ENCODE peak calls at places on chromosomes 11 and 22, in six cellular contexts. One of them, this sample, is unnamed.

GRCh38 chr11:44574620-44575287 is 9.3 kb downstream of the CD82 start:
- DNase-seq in transverse colon: no peak
- DNase-seq in A549: no peak
- DNase-seq in suprapubic skin: no peak
- DNase-seq in SK-N-SH: peak
- DNase-seq in K562: no peak
- DNase-seq in this sample: no peak

GRCh38 chr11:46272816-46273427 is 4.5 kb upstream of the CREB3L1 start:
- DNase-seq in transverse colon: peak
- DNase-seq in A549: no peak
- DNase-seq in suprapubic skin: no peak
- DNase-seq in SK-N-SH: no peak
- DNase-seq in K562: peak
- DNase-seq in this sample: peak

GRCh38 chr22:26763633-26764295 is 106.4 kb downstream of the MIAT start:
- DNase-seq in transverse colon: no peak
- DNase-seq in A549: peak
- DNase-seq in suprapubic skin: no peak
- DNase-seq in SK-N-SH: no peak
- DNase-seq in K562: no peak
- DNase-seq in this sample: peak

GRCh38 chr11:125241104-125241503 is 76.6 kb downstream of the PKNOX2 start:
- DNase-seq in transverse colon: no peak
- DNase-seq in A549: no peak
- DNase-seq in suprapubic skin: no peak
- DNase-seq in SK-N-SH: no peak
- DNase-seq in K562: peak
- DNase-seq in this sample: no peak

GRCh38 chr11:45543808-45544422 is 121.5 kb downstream of the CHST1 start:
- DNase-seq in transverse colon: no peak
- DNase-seq in A549: no peak
- DNase-seq in suprapubic skin: no peak
- DNase-seq in SK-N-SH: no peak
- DNase-seq in K562: peak
- DNase-seq in this sample: no peak

GRCh38 chr22:20565079-20565734 is 57.8 kb downstream of the MED15 start:
- DNase-seq in transverse colon: no peak
- DNase-seq in A549: no peak
- DNase-seq in suprapubic skin: peak
- DNase-seq in SK-N-SH: no peak
- DNase-seq in K562: no peak
- DNase-seq in this sample: no peak

GRCh38 chr11:43124272-43124920 is 187.4 kb upstream of the API5 start:
- DNase-seq in transverse colon: no peak
- DNase-seq in A549: no peak
- DNase-seq in suprapubic skin: no peak
- DNase-seq in SK-N-SH: no peak
- DNase-seq in K562: no peak
- DNase-seq in this sample: no peak

GRCh38 chr22:26713823-26714449 is 56.5 kb downstream of the MIAT start:
- DNase-seq in transverse colon: no peak
- DNase-seq in A549: no peak
- DNase-seq in suprapubic skin: no peak
- DNase-seq in SK-N-SH: no peak
- DNase-seq in K562: no peak
- DNase-seq in this sample: no peak

GRCh38 chr11:69394902-69395690 is 86.4 kb upstream of the LINC01488 start:
- DNase-seq in transverse colon: no peak
- DNase-seq in A549: no peak
- DNase-seq in suprapubic skin: no peak
- DNase-seq in SK-N-SH: no peak
- DNase-seq in K562: no peak
- DNase-seq in this sample: no peak

GRCh38 chr11:69433741-69434140 is 47.7 kb upstream of the LINC01488 start:
- DNase-seq in transverse colon: no peak
- DNase-seq in A549: no peak
- DNase-seq in suprapubic skin: no peak
- DNase-seq in SK-N-SH: no peak
- DNase-seq in K562: no peak
- DNase-seq in this sample: no peak

GRCh38 chr11:30392221-30392784 is 69.4 kb downstream of the ARL14EP start:
- DNase-seq in transverse colon: no peak
- DNase-seq in A549: no peak
- DNase-seq in suprapubic skin: no peak
- DNase-seq in SK-N-SH: no peak
- DNase-seq in K562: no peak
- DNase-seq in this sample: no peak

GRCh38 chr11:860238-861104 is 17.8 kb downstream of the TSPAN4 start:
- DNase-seq in transverse colon: no peak
- DNase-seq in A549: no peak
- DNase-seq in suprapubic skin: no peak
- DNase-seq in SK-N-SH: no peak
- DNase-seq in K562: no peak
- DNase-seq in this sample: no peak

GRCh38 chr22:42803454-42803853 is 53.6 kb downstream of the ARFGAP3 start:
- DNase-seq in transverse colon: no peak
- DNase-seq in A549: no peak
- DNase-seq in suprapubic skin: no peak
- DNase-seq in SK-N-SH: peak
- DNase-seq in K562: no peak
- DNase-seq in this sample: no peak

GRCh38 chr22:42807185-42807584 is 49.9 kb downstream of the ARFGAP3 start:
- DNase-seq in transverse colon: no peak
- DNase-seq in A549: no peak
- DNase-seq in suprapubic skin: no peak
- DNase-seq in SK-N-SH: no peak
- DNase-seq in K562: no peak
- DNase-seq in this sample: no peak

GRCh38 chr22:42808516-42808915 is 48.6 kb downstream of the ARFGAP3 start:
- DNase-seq in transverse colon: no peak
- DNase-seq in A549: no peak
- DNase-seq in suprapubic skin: no peak
- DNase-seq in SK-N-SH: no peak
- DNase-seq in K562: no peak
- DNase-seq in this sample: no peak

GRCh38 chr22:42805998-42806481 is 51.0 kb downstream of the ARFGAP3 start:
- DNase-seq in transverse colon: no peak
- DNase-seq in A549: no peak
- DNase-seq in suprapubic skin: no peak
- DNase-seq in SK-N-SH: no peak
- DNase-seq in K562: no peak
- DNase-seq in this sample: no peak

GRCh38 chr22:42805016-42805997 is 51.8 kb downstream of the ARFGAP3 start:
- DNase-seq in transverse colon: no peak
- DNase-seq in A549: no peak
- DNase-seq in suprapubic skin: no peak
- DNase-seq in SK-N-SH: peak
- DNase-seq in K562: no peak
- DNase-seq in this sample: no peak
- TF ChIP-seq EP300 in transverse colon: no peak
- TF ChIP-seq EP300 in A549: no peak
- TF ChIP-seq EP300 in suprapubic skin: no peak
- TF ChIP-seq EP300 in SK-N-SH: no peak
- TF ChIP-seq EP300 in K562: no peak
- TF ChIP-seq EP300 in this sample: no peak

GRCh38 chr22:40107756-40108437 is 69.8 kb upstream of the TNRC6B start:
- DNase-seq in transverse colon: peak
- DNase-seq in A549: no peak
- DNase-seq in suprapubic skin: no peak
- DNase-seq in SK-N-SH: no peak
- DNase-seq in K562: no peak
- DNase-seq in this sample: no peak
- TF ChIP-seq CTCF in transverse colon: no peak
- TF ChIP-seq CTCF in A549: no peak
- TF ChIP-seq CTCF in suprapubic skin: no peak
- TF ChIP-seq CTCF in SK-N-SH: no peak
- TF ChIP-seq CTCF in K562: no peak
- TF ChIP-seq CTCF in this sample: no peak

DNA sequence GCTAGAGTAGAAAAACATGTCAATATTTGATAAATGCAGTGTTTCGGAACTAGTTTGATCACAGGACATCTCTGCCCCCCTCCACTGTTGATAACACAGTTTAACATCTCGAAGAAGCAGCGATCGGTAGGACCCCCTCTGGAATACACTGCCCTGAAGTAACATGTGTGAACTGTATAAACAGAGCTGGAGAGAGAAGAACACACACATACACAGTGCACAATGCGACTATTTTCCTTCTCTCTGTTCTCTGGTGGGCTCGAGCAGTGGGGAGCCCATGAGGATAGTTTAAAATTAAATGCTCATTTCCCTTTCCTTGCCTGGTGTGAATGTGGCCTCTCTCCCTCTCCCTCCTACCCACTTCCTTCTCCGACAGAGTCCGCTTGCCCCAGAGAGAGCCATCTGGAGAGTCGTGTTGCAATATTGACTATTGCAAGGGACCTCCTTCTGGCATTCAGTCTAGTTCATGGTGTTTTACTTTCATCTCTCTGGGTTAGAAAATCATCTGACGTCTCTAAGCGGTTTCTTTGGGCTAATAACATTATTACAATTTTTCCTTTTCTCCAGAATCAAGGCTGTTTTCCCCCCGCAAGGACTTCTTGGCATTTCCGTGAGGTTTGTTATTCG is 51.6 kb upstream of the BARX2 start:
- DNase-seq in transverse colon: peak
- DNase-seq in A549: peak
- DNase-seq in suprapubic skin: peak
- DNase-seq in SK-N-SH: no peak
- DNase-seq in K562: no peak
- DNase-seq in this sample: no peak
- H3K27ac ChIP-seq in transverse colon: peak
- H3K27ac ChIP-seq in A549: peak
- H3K27ac ChIP-seq in suprapubic skin: peak
- H3K27ac ChIP-seq in SK-N-SH: no peak
- H3K27ac ChIP-seq in K562: no peak
- H3K27ac ChIP-seq in this sample: no peak

GRCh38 chr22:36156119-36156514 is 4.4 kb downstream of the APOL3 start:
- DNase-seq in transverse colon: no peak
- DNase-seq in A549: no peak
- DNase-seq in suprapubic skin: no peak
- DNase-seq in SK-N-SH: no peak
- DNase-seq in K562: no peak
- DNase-seq in this sample: no peak

GRCh38 chr22:36153756-36154155 is 6.8 kb downstream of the APOL3 start:
- DNase-seq in transverse colon: no peak
- DNase-seq in A549: no peak
- DNase-seq in suprapubic skin: no peak
- DNase-seq in SK-N-SH: no peak
- DNase-seq in K562: no peak
- DNase-seq in this sample: no peak

GRCh38 chr22:36155702-36156101 is 4.9 kb downstream of the APOL3 start:
- DNase-seq in transverse colon: peak
- DNase-seq in A549: no peak
- DNase-seq in suprapubic skin: peak
- DNase-seq in SK-N-SH: no peak
- DNase-seq in K562: peak
- DNase-seq in this sample: peak

GRCh38 chr22:36160499-36160942 is at the start of gene APOL3:
- DNase-seq in transverse colon: peak
- DNase-seq in A549: no peak
- DNase-seq in suprapubic skin: peak
- DNase-seq in SK-N-SH: no peak
- DNase-seq in K562: no peak
- DNase-seq in this sample: peak

GRCh38 chr22:36156515-36157419 is 3.8 kb downstream of the APOL3 start:
- DNase-seq in transverse colon: peak
- DNase-seq in A549: no peak
- DNase-seq in suprapubic skin: peak
- DNase-seq in SK-N-SH: no peak
- DNase-seq in K562: peak
- DNase-seq in this sample: peak
- TF ChIP-seq EP300 in transverse colon: peak
- TF ChIP-seq EP300 in A549: no peak
- TF ChIP-seq EP300 in suprapubic skin: no peak
- TF ChIP-seq EP300 in SK-N-SH: no peak
- TF ChIP-seq EP300 in K562: no peak
- TF ChIP-seq EP300 in this sample: peak

DNA sequence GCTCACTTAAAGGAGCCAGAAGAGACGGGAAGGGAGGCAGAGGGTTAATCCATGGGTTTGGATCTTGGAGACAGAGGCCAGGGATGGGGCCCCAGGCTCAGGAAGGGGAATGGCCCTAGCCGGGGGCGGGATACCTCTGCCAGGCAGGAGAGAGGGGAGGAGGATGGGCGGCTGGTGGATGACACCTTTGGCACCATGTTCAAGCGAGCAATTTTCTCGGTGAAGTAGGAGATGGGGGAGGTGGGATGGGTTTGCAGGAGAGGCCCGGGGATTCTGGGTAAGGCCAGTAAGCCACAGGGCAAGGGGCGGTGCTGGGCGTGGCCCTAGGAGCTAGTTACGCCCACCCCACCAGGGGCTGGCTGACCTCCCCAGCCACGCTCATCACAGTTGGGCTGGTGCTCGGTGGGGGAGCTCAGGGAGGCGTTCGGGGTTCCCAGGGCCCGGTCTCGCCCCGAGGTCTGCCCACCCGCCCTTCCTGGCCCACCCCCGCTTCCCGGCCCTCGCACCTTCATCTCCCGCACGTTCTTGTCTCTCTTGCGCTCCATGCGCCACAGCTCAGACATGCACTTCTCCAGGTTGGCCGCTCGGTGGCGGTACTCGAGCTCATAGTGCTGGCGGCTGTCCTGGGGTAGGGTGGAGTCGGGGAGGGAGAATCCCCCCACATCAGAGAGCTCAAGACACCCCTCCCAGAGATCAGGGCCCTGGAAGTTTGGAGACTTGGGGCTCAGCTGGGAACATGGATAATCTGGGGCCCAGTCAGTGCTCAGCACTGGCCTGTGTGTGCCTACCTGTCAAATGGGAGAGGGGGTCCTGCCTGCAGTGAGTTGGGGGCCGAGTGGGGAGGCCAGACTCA is 12.7 kb downstream of the BAIAP2L2 start:
- DNase-seq in transverse colon: no peak
- DNase-seq in A549: no peak
- DNase-seq in suprapubic skin: no peak
- DNase-seq in SK-N-SH: no peak
- DNase-seq in K562: peak
- DNase-seq in this sample: no peak
- TF ChIP-seq CTCF in transverse colon: no peak
- TF ChIP-seq CTCF in A549: no peak
- TF ChIP-seq CTCF in suprapubic skin: peak
- TF ChIP-seq CTCF in SK-N-SH: no peak
- TF ChIP-seq CTCF in K562: peak
- TF ChIP-seq CTCF in this sample: no peak

DNA sequence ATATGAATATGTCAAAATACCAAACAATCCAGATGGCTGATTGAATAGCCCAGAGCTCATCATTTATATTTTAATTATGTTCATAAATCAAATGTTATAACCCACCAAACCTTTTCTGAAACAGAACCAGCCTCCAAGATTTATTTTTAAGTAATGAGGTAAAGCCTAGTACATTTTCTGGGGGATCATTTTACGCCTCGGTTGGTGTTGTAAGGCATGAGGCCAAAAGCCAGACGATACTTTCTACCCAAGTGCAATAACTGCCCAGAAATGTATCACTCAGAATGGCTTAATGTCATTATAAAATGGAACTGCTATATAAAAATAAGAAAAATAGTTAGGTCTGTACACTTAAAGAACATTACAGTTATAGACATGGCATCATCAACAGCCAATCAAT is 283.3 kb downstream of the CADM1 start:
- DNase-seq in transverse colon: no peak
- DNase-seq in A549: no peak
- DNase-seq in suprapubic skin: no peak
- DNase-seq in SK-N-SH: no peak
- DNase-seq in K562: no peak
- DNase-seq in this sample: no peak
- H3K27ac ChIP-seq in transverse colon: no peak
- H3K27ac ChIP-seq in A549: no peak
- H3K27ac ChIP-seq in suprapubic skin: no peak
- H3K27ac ChIP-seq in SK-N-SH: no peak
- H3K27ac ChIP-seq in K562: no peak
- H3K27ac ChIP-seq in this sample: no peak